ENCODE peak calls at places on chromosomes 11 and 22, in five cellular contexts. Y is gastrocnemius medialis, U is stomach, A is IMR-90, G is tibial nerve. D is an unnamed sample.

GRCh38 chr11:44574620-44575287 is 9.3 kb downstream of the CD82 start:
- DNase-seq in G (no peak), A (peak; percentile 98), Y (no peak), U (peak; percentile 53), D (peak; percentile 71)

GRCh38 chr11:92222701-92223100 is 1.9 kb upstream of the FAT3 start:
- DNase-seq in A (no peak), Y (no peak), U (no peak), G (no peak), D (no peak)

GRCh38 chr11:76242004-76242779 is 35.9 kb upstream of the WNT11 start:
- DNase-seq in U (no peak), A (no peak), Y (no peak), G (no peak), D (no peak)

GRCh38 chr22:17381237-17381913 is 12.1 kb downstream of the CECR2 start:
- DNase-seq in A (no peak), U (no peak), Y (no peak), G (no peak), D (no peak)

GRCh38 chr11:100512475-100512874 is 174.6 kb upstream of the ARHGAP42 start:
- DNase-seq in G (no peak), A (no peak), Y (no peak), U (no peak), D (no peak)

GRCh38 chr22:32706149-32706548 is 95.4 kb upstream of the TIMP3 start:
- DNase-seq in Y (no peak), U (no peak), G (no peak), A (no peak), D (no peak)

GRCh38 chr22:19080853-19081252 is 41.4 kb downstream of the DGCR2 start:
- DNase-seq in Y (no peak), A (no peak), G (no peak), U (no peak), D (no peak)

GRCh38 chr11:75371930-75372876 is 20.7 kb upstream of the ARRB1 start:
- DNase-seq in Y (no peak), A (no peak), G (no peak), U (no peak), D (no peak)

GRCh38 chr22:49738006-49738405 is 89.7 kb downstream of the BRD1 start:
- DNase-seq in G (no peak), A (no peak), Y (no peak), U (peak; percentile 13), D (no peak)

GRCh38 chr11:65872555-65873279 is at the start of gene EFEMP2:
- DNase-seq in U (no peak), Y (no peak), A (no peak), G (no peak), D (no peak)

GRCh38 chr11:130780437-130780836 is 135.8 kb downstream of the SNX19 start:
- DNase-seq in G (no peak), Y (no peak), U (no peak), A (no peak), D (no peak)

GRCh38 chr11:12731841-12732336 is 57.7 kb downstream of the TEAD1 start:
- DNase-seq in U (no peak), G (no peak), Y (no peak), A (peak; percentile 54), D (no peak)

GRCh38 chr11:86742436-86742805 is 57.9 kb upstream of the PRSS23 start:
- DNase-seq in U (no peak), Y (no peak), A (no peak), G (no peak), D (no peak)

GRCh38 chr22:21449531-21450319 is 17.5 kb upstream of the TMEM191C start:
- DNase-seq in A (peak; percentile 13), U (peak; percentile 19), Y (no peak), G (no peak), D (no peak)

GRCh38 chr22:49975543-49976389 is 15.2 kb downstream of the PIM3 start:
- DNase-seq in Y (no peak), A (no peak), U (peak; percentile 23), G (no peak), D (no peak)

GRCh38 chr11:75196426-75196825 is 44.1 kb upstream of the TPBGL start:
- DNase-seq in A (no peak), U (no peak), Y (no peak), G (no peak), D (no peak)

GRCh38 chr11:65036931-65037330 is 4.1 kb upstream of the SAC3D1 start:
- DNase-seq in G (no peak), A (no peak), U (peak; percentile 90), Y (no peak), D (no peak)

GRCh38 chr11:16157327-16157726 is 199.0 kb downstream of the SOX6 start:
- DNase-seq in A (no peak), U (no peak), G (no peak), Y (no peak), D (no peak)

GRCh38 chr11:28490763-28491382 is 382.7 kb downstream of the METTL15 start:
- DNase-seq in Y (no peak), U (no peak), G (no peak), A (no peak), D (no peak)

GRCh38 chr11:12275818-12276217 is 101.6 kb upstream of the PARVA start:
- DNase-seq in Y (no peak), G (no peak), U (no peak), A (no peak), D (no peak)

GRCh38 chr11:73758451-73758850 is 2.4 kb downstream of the RAB6A start:
- DNase-seq in A (no peak), U (no peak), G (no peak), Y (no peak), D (no peak)

GRCh38 chr11:45931739-45932138 is 9.3 kb downstream of the LARGE2 start:
- DNase-seq in U (no peak), G (no peak), A (no peak), Y (no peak), D (no peak)

GRCh38 chr11:12232819-12233601 is 122.6 kb downstream of the MICAL2 start:
- DNase-seq in Y (no peak), A (peak; percentile 95), G (no peak), U (no peak), D (peak; percentile 49)

GRCh38 chr11:124762077-124762623 is at the start of gene ESAM:
- DNase-seq in U (peak; percentile 76), A (no peak), G (no peak), Y (no peak), D (no peak)
- TF ChIP-seq POLR2A in U (no peak), A (no peak), G (no peak), Y (peak; percentile 47), D (no peak)

DNA sequence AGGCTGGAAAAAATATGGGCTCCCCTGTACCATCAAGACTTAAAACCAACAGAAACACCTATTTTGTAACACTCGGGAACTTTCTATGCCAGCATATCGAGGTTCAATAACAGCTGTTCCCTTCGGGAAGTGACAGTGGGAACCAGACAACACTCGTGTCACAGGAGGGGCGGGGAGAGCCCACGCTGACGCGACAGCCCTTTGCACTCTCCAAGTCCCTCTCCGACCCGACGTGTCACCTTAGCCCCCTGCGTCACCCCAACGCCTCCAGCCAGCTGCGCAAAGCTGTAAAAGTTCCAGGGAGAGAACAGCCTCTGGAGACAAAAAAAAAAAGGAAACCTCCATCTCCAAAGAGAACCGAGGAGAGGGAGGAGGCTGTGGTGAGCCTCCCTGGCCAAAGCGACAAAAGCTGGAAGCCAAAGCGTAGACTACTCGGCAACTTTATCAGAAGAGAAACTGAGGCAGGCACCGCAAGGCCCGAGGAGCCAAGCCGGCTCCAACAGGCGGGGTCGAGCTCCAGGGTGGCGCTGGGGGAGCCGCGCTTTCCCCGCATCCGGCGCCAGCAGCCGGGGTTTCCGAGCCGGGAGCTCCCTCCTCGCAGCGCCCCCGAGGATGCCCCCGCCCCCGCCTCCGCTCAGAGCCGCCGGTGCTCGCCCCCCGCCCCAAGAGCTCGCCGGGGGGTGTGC is 751 bp downstream of the ARFGAP3 start:
- DNase-seq in Y (no peak), U (peak; percentile 52), A (peak; percentile 22), G (peak; percentile 33), D (no peak)
- TF ChIP-seq POLR2A in Y (peak; percentile 21), U (no peak), A (no peak), G (peak; percentile 16), D (no peak)

GRCh38 chr11:71928739-71929443 is at the start of gene RNF121:
- DNase-seq in G (peak; percentile 99), Y (peak; percentile 97), U (peak; percentile 98), A (peak; percentile 92), D (peak; percentile 86)

GRCh38 chr11:71930556-71931244 is 1.9 kb downstream of the RNF121 start:
- DNase-seq in U (no peak), A (no peak), G (no peak), Y (no peak), D (no peak)

GRCh38 chr11:71931245-71931602 is 2.4 kb downstream of the RNF121 start:
- DNase-seq in U (no peak), Y (no peak), A (peak; percentile 32), G (no peak), D (no peak)

GRCh38 chr11:71929491-71929890 is 645 bp downstream of the RNF121 start:
- DNase-seq in Y (no peak), G (no peak), A (no peak), U (no peak), D (no peak)

GRCh38 chr11:71927813-71928738 is at the start of gene XNDC1N:
- DNase-seq in U (peak; percentile 77), A (peak; percentile 90), G (peak; percentile 71), Y (peak; percentile 69), D (peak; percentile 65)
- TF ChIP-seq POLR2A in U (no peak), A (no peak), G (no peak), Y (no peak), D (peak; percentile 46)

GRCh38 chr11:72685560-72686480 is 11.6 kb upstream of the PDE2A start:
- DNase-seq in Y (no peak), G (peak; percentile 53), U (no peak), A (peak; percentile 19), D (no peak)

GRCh38 chr11:72686639-72687215 is 12.5 kb upstream of the PDE2A start:
- DNase-seq in G (no peak), Y (no peak), U (no peak), A (peak; percentile 16), D (no peak)

GRCh38 chr11:72683782-72684200 is 9.6 kb upstream of the PDE2A start:
- DNase-seq in U (peak; percentile 68), Y (no peak), G (peak; percentile 86), A (peak; percentile 19), D (peak; percentile 74)

GRCh38 chr11:72682238-72682872 is 8.1 kb upstream of the PDE2A start:
- DNase-seq in U (no peak), Y (no peak), A (no peak), G (no peak), D (no peak)

GRCh38 chr11:72684236-72684912 is 10.2 kb upstream of the PDE2A start:
- DNase-seq in A (peak; percentile 57), U (peak; percentile 68), G (peak; percentile 52), Y (no peak), D (peak; percentile 99)
- TF ChIP-seq POLR2A in A (no peak), U (no peak), G (no peak), Y (no peak), D (no peak)

GRCh38 chr11:9757809-9758675 is 94.2 kb downstream of the SWAP70 start:
- DNase-seq in Y (peak; percentile 67), G (peak; percentile 69), A (peak; percentile 72), U (peak; percentile 88), D (peak; percentile 86)
- TF ChIP-seq POLR2A in Y (peak; percentile 53), G (no peak), A (no peak), U (no peak), D (peak; percentile 8)

DNA sequence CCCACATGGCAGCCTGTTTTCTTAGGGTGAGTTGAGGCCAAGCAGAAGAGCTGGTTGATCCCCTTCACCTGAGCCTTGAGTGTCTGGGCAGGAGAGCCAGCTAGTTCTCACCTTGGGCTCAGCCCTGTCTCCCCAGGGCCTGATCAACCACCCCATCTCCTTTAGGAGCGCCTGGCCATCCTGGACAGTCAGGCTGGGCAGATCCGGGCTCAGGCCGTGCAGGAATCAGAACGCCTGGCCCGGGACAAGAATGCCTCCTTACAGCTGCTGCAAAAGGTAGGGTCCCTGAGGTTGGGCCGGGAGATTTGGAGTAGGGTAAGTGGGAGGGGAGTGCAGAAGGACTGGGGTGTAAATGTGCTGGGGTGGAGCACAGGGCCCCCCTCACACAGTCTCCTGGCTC is 31.3 kb downstream of the PHLDB1 start:
- DNase-seq in G (no peak), A (no peak), Y (no peak), U (no peak), D (no peak)
- TF ChIP-seq POLR2A in G (no peak), A (no peak), Y (no peak), U (no peak), D (no peak)

D was measured in H54.